ENCODE peak calls at places on chromosomes 2 and 18, in six cellular contexts. L is activated T-cell treated with anti-CD3 and anti-CD28 coated beads, Interleukin-2, amount 50 U/mL, for 72 hours; U is neural progenitor cell; V is globus pallidus; C is foreskin fibroblast; H is fibroblast of mammary gland. N is an unnamed sample.

GRCh38 chr2:145769053-145769716 is 1249.3 kb upstream of the ZEB2 start:
- DNase-seq in L (no peak), U (no peak), V (no peak), C (no peak), H (no peak), N (no peak)

GRCh38 chr2:221022554-221022953 is 549.5 kb downstream of the EPHA4 start:
- DNase-seq in L (no peak), U (no peak), V (no peak), C (no peak), H (no peak), N (no peak)

GRCh38 chr2:130764035-130764820 is 8.9 kb downstream of the AMER3 start:
- DNase-seq in L (no peak), U (no peak), V (no peak), C (no peak), H (no peak), N (no peak)

GRCh38 chr2:96764253-96764637 is 3.5 kb downstream of the CNNM4 start:
- DNase-seq in L (no peak), U (peak; percentile 42), V (peak; percentile 39), C (peak; percentile 53), H (no peak), N (peak; percentile 14)

GRCh38 chr18:79871481-79872091 is 73.8 kb downstream of the KCNG2 start:
- DNase-seq in L (no peak), U (no peak), V (no peak), C (no peak), H (no peak), N (no peak)

GRCh38 chr2:188449992-188450391 is 158.3 kb downstream of the GULP1 start:
- DNase-seq in L (no peak), U (no peak), V (peak; percentile 0), C (no peak), H (peak; percentile 4), N (no peak)

GRCh38 chr2:128809256-128809636 is 490.6 kb upstream of the HS6ST1 start:
- DNase-seq in L (no peak), U (no peak), V (no peak), C (no peak), H (peak; percentile 54), N (no peak)

GRCh38 chr18:45672637-45673036 is 51.3 kb upstream of the SLC14A1 start:
- DNase-seq in L (no peak), U (no peak), V (no peak), C (no peak), H (no peak), N (no peak)

GRCh38 chr2:129922571-129923264 is 56.7 kb upstream of the RAB6C start:
- DNase-seq in L (no peak), U (peak; percentile 48), V (no peak), C (no peak), H (no peak), N (no peak)

GRCh38 chr2:66269166-66269565 is 165.8 kb upstream of the MEIS1 start:
- DNase-seq in L (no peak), U (no peak), V (no peak), C (no peak), H (no peak), N (no peak)

GRCh38 chr2:238504181-238504711 is 77.5 kb downstream of the ASB1 start:
- DNase-seq in L (no peak), U (no peak), V (no peak), C (no peak), H (no peak), N (no peak)

N was measured in RPMI7951.